ENCODE peak calls at places on chromosomes 7 and 10, in five cellular contexts. H, C, J, V and P are unnamed samples.

GRCh38 chr7:174704-175103 is 17.7 kb upstream of the FAM20C start:
- DNase-seq in H (no peak), C (no peak), J (no peak), V (no peak), P (no peak)

GRCh38 chr7:101632641-101633040 is 3.5 kb upstream of the MYL10 start:
- DNase-seq in H (peak; percentile 4), C (no peak), J (no peak), V (no peak), P (no peak)

GRCh38 chr7:128738570-128739047 is 550 bp upstream of the CALU start:
- DNase-seq in H (no peak), C (no peak), J (no peak), V (no peak), P (no peak)

GRCh38 chr10:59234814-59235429 is 58.5 kb downstream of the PHYHIPL start:
- DNase-seq in H (peak; percentile 44), C (no peak), J (peak; percentile 41), V (no peak), P (no peak)

GRCh38 chr10:71531485-71532446 is 135.0 kb downstream of the CDH23 start:
- DNase-seq in H (no peak), C (no peak), J (no peak), V (no peak), P (no peak)

GRCh38 chr10:26857991-26858706 is 2.6 kb downstream of the ABI1 start:
- DNase-seq in H (no peak), C (no peak), J (no peak), V (no peak), P (no peak)

GRCh38 chr10:8346861-8347260 is 292.4 kb downstream of the GATA3 start:
- DNase-seq in H (no peak), C (no peak), J (no peak), V (no peak), P (no peak)

GRCh38 chr7:64581929-64582894 is 19.3 kb upstream of the ZNF680 start:
- DNase-seq in H (no peak), C (no peak), J (no peak), V (no peak), P (no peak)

GRCh38 chr7:106770191-106770590 is 94.9 kb upstream of the PIK3CG start:
- DNase-seq in H (peak; percentile 35), C (no peak), J (peak; percentile 77), V (no peak), P (no peak)

GRCh38 chr10:88313897-88314296 is 269.2 kb downstream of the RNLS start:
- DNase-seq in H (no peak), C (no peak), J (no peak), V (no peak), P (no peak)

GRCh38 chr7:24290004-24290641 is 6.1 kb downstream of the NPY start:
- DNase-seq in H (peak; percentile 76), C (no peak), J (peak; percentile 20), V (peak; percentile 60), P (no peak)

GRCh38 chr10:76036410-76036940 is 605.1 kb downstream of the LRMDA start:
- DNase-seq in H (peak; percentile 26), C (peak; percentile 34), J (peak; percentile 57), V (no peak), P (no peak)

GRCh38 chr7:68125173-68125572 is 1128.5 kb downstream of the TYW1 start:
- DNase-seq in H (no peak), C (no peak), J (no peak), V (no peak), P (no peak)

GRCh38 chr10:132421377-132422168 is 24.6 kb downstream of the PWWP2B start:
- DNase-seq in H (no peak), C (no peak), J (no peak), V (peak; percentile 33), P (no peak)

GRCh38 chr10:123135415-123136141 is at the start of gene HMX3:
- DNase-seq in H (no peak), C (no peak), J (no peak), V (no peak), P (no peak)

GRCh38 chr10:73814896-73815718 is 3.7 kb upstream of the NDST2 start:
- DNase-seq in H (peak; percentile 48), C (no peak), J (no peak), V (no peak), P (no peak)

GRCh38 chr10:71999360-72000072 is 35.3 kb downstream of the CHST3 start:
- DNase-seq in H (no peak), C (no peak), J (peak; percentile 55), V (no peak), P (no peak)

GRCh38 chr10:72171175-72171630 is 44.6 kb upstream of the ANAPC16 start:
- DNase-seq in H (peak; percentile 92), C (no peak), J (peak; percentile 86), V (peak; percentile 17), P (no peak)

GRCh38 chr7:115680921-115681320 is 349.6 kb downstream of the TFEC start:
- DNase-seq in H (no peak), C (no peak), J (no peak), V (no peak), P (no peak)

GRCh38 chr10:22658745-22659410 is 55.5 kb downstream of the PIP4K2A start:
- DNase-seq in H (no peak), C (no peak), J (no peak), V (peak; percentile 3), P (no peak)

GRCh38 chr7:101816499-101817030 is 861 bp upstream of the CUX1 start:
- DNase-seq in H (no peak), C (no peak), J (no peak), V (no peak), P (no peak)

GRCh38 chr10:61067683-61068336 is 123.8 kb upstream of the RHOBTB1 start:
- DNase-seq in H (no peak), C (no peak), J (no peak), V (no peak), P (no peak)
- TF ChIP-seq EZH2 in H (no peak), C (no peak), J (no peak), V (no peak), P (no peak)

GRCh38 chr10:77247076-77247561 is 390.5 kb downstream of the KCNMA1 start:
- DNase-seq in H (no peak), C (no peak), J (peak; percentile 8), V (peak; percentile 31), P (peak; percentile 42)
- TF ChIP-seq POLR2AphosphoS5 in H (no peak), C (no peak), J (no peak), V (no peak), P (no peak)

GRCh38 chr7:27121656-27122055 is 8.9 kb downstream of the HOXA4 start:
- DNase-seq in H (no peak), C (no peak), J (no peak), V (no peak), P (no peak)
- TF ChIP-seq EZH2 in H (no peak), C (no peak), J (no peak), V (no peak), P (no peak)

DNA sequence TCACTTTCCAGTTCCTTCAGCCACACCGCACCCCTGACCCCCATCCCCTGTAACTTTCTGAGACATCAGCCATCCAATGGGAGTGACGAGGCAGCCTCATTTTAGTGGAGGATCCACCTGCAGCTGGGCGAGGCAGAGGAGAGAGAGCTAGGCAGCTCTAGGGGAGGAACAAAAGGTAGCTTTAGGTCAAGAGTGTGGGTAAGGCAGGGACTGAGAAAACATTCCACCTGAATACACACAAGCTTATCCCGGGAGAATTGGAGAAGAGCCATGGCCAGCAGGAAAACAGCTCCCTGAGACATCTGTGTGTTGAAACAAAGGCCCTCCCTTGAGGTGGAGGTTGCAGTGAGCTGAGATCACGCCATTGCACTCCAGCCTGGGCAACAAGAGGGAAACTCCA is 6.7 kb upstream of the KLRG2 start:
- DNase-seq in H (no peak), C (no peak), J (no peak), V (no peak), P (no peak)
- TF ChIP-seq POLR2AphosphoS5 in H (no peak), C (no peak), J (no peak), V (no peak), P (no peak)

GRCh38 chr7:35253680-35254495 is at the start of gene TBX20:
- DNase-seq in H (no peak), C (no peak), J (peak; percentile 35), V (no peak), P (no peak)
- TF ChIP-seq EZH2 in H (no peak), C (peak; percentile 84), J (peak; percentile 92), V (no peak), P (no peak)

DNA sequence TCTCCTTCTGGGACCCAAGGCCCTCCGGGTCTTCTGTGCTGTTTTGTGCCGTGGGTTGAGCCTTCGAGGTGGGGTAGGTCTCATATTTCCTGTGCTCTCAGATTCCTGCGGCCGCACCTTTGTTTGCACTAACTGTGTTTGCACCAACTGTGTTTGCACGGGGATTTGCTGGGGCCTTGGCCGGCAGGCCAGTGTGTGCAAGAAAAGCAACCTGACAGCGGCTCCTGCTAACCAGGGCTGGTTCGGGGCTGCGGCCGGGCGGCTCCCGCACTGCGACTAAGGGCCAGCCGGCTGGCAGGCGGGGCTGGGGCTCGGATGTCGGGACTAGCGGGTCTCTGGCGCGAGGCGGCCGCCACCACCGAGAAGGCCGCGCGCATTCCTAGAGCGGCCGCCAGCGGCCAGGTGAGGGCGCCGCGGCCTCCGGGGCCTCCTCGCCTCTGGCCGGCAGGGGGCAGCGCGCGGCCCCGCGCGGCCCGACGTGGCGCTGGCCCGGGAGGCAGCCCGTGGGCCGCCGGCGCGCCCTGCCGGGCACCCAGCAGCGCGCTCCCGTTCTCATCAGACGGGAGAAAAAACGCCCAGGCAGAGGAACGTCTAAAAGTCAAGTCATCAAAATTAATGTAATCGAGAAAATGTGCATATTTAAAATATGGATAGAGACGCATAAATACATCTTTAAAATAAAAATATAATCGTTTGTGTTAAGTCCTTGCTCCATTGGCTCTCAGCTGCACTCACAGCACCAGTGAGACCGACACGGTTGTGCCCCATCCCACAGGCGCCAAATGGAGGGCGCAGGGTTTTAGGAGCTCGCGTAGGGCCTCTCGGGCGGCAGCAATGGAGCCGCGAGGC is 38.6 kb downstream of the ZNF777 start:
- DNase-seq in H (peak; percentile 53), C (no peak), J (peak; percentile 69), V (peak; percentile 44), P (no peak)
- TF ChIP-seq POLR2AphosphoS5 in H (peak; percentile 58), C (no peak), J (peak; percentile 56), V (no peak), P (no peak)

DNA sequence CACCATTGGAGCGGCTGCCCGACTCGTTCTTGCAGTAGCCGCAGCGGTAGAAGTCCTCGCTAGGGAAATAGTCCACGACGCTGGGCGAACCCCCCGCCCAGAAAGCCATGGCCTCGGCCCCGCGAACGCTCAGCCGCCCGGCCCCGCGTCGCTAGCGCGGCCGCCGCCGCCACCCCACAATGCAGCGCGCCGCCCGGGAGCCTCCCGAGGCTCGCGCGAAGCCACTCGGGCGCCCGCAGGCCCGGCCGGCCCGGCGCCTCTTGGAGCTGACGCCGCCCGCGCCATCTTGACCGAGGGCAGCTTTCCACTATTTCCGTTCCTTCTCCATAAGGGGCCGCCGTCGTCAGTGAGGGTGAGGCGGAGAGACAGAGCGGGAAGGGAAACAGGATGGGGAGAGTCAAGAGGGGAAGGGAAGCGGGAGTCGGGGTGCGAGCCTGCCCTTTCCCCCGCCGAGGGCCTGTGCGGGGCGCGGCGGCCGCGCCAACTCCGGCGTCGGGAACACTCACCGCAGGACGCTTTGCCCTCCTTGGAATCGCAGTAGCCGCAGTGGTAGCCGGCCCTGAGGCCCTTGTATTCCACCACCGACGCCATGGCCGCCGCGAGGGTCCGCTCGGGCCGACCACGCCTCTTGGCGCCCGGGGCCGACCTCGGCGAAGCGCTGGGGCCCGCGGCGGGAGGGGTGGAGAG is at the start of gene ATE1:
- DNase-seq in H (peak; percentile 88), C (peak; percentile 69), J (peak; percentile 94), V (peak; percentile 88), P (no peak)
- TF ChIP-seq EZH2 in H (no peak), C (no peak), J (no peak), V (no peak), P (no peak)

GRCh38 chr10:78729810-78730209 is 339.0 kb upstream of the ZMIZ1 start:
- DNase-seq in H (no peak), C (no peak), J (no peak), V (no peak), P (no peak)
- TF ChIP-seq POLR2AphosphoS5 in H (no peak), C (no peak), J (no peak), V (no peak), P (no peak)